ENCODE peak calls at places on chromosomes 4 and X, in six cellular contexts. S is K562, P is GM12878, A is HepG2, Z is SK-N-SH, E is H1. T is an unnamed sample.

GRCh38 chr4:101211146-101211553 is 136.2 kb downstream of the PPP3CA start:
- DNase-seq in P (no peak), A (peak), S (no peak), E (no peak), Z (no peak), T (no peak)

GRCh38 chrX:64850371-64851082 is 125.7 kb downstream of the ZC4H2 start:
- DNase-seq in Z (no peak), S (no peak), A (no peak), E (no peak), P (no peak), T (no peak)

GRCh38 chrX:96721398-96721797 is 36.8 kb downstream of the DIAPH2 start:
- DNase-seq in P (peak), S (no peak), E (no peak), Z (no peak), A (peak), T (no peak)

GRCh38 chr4:7738458-7739076 is 201.1 kb downstream of the AFAP1 start:
- DNase-seq in P (no peak), Z (no peak), A (no peak), S (no peak), E (no peak), T (no peak)

GRCh38 chr4:138681000-138681604 is 334.5 kb upstream of the NOCT start:
- DNase-seq in A (peak), E (no peak), Z (peak), P (peak), S (peak), T (peak)

GRCh38 chr4:75545526-75545925 is 10.3 kb upstream of the ODAPH start:
- DNase-seq in Z (no peak), P (no peak), A (no peak), E (no peak), S (no peak), T (no peak)

GRCh38 chr4:176002007-176002623 is 63.5 kb upstream of the WDR17 start:
- DNase-seq in A (no peak), Z (peak), S (no peak), E (peak), P (no peak), T (peak)

GRCh38 chr4:38013461-38014366 is 53.5 kb downstream of the PTTG2 start:
- DNase-seq in P (no peak), Z (no peak), S (no peak), E (no peak), A (no peak), T (no peak)

GRCh38 chr4:128916832-128917231 is 107.3 kb downstream of the JADE1 start:
- DNase-seq in E (no peak), Z (no peak), P (peak), S (no peak), A (no peak), T (peak)

GRCh38 chr4:95549246-95550138 is 719 bp upstream of the UNC5C start:
- DNase-seq in Z (peak), A (no peak), P (peak), E (no peak), S (no peak), T (peak)

GRCh38 chr4:52780206-52780605 is 29.0 kb upstream of the ERVMER34-1 start:
- DNase-seq in Z (no peak), A (no peak), P (no peak), S (no peak), E (no peak), T (no peak)

DNA sequence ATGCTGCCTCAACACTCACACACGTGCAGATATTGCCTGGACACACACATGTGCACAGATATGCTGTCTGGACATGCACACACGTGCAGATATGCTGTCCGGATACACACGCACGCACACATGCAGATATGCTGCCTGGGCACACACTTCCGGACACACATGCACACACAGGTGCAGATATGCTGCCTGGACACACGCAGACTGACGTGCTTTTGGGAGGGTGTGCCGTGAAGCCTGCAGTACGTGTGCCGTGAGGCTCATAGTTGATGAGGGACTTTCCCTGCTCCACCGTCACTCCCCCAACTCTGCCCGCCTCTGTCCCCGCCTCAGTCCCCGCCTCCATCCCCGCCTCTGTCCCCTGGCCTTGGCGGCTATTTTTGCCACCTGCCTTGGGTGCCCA is 14.7 kb downstream of the FGFRL1 start:
- DNase-seq in A (no peak), Z (peak), S (peak), P (peak), E (no peak), T (no peak)
- TF ChIP-seq GABPA in A (no peak), Z (no peak), S (no peak), P (no peak), E (no peak), T (no peak)

DNA sequence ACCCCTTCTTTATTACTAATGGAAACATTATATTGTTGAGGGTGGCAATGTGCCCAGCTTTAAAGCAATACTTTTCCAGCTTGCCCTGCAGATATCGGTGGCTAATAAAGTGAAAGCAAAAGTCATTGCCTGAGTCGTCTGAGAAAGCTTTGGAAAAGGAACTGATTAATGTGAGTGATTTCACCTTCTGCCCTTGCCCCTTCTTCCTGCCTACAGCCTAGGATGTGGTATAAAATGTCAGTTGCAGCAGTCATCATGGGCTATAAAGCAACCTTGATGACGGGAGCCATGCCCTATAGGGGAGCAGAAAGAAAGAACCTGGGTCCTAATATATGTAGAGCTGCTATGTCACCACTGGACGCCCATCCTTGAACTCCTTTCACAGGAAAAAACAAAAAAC is 132.4 kb upstream of the USP9X start:
- DNase-seq in P (peak), A (no peak), S (no peak), Z (no peak), E (no peak), T (no peak)
- TF ChIP-seq GABPA in P (no peak), A (no peak), S (no peak), Z (no peak), E (no peak), T (no peak)

GRCh38 chrX:50075630-50076349 is 125.0 kb downstream of the AKAP4 start:
- DNase-seq in E (no peak), S (no peak), Z (no peak), A (no peak), P (no peak), T (no peak)

GRCh38 chrX:50082741-50083140 is 118.1 kb downstream of the AKAP4 start:
- DNase-seq in Z (no peak), E (no peak), S (no peak), P (no peak), A (no peak), T (no peak)

GRCh38 chrX:50081282-50081955 is 119.4 kb downstream of the AKAP4 start:
- DNase-seq in S (no peak), P (no peak), A (peak), E (no peak), Z (peak), T (peak)
- TF ChIP-seq GABPA in S (no peak), P (no peak), A (no peak), E (no peak), Z (no peak), T (no peak)

GRCh38 chr4:143207555-143207954 is 22.8 kb downstream of the USP38 start:
- DNase-seq in A (peak), P (no peak), E (no peak), S (no peak), Z (peak), T (no peak)
- TF ChIP-seq GABPA in A (no peak), P (no peak), E (no peak), S (no peak), Z (no peak), T (no peak)

GRCh38 chrX:102658551-102658950 is 7.3 kb downstream of the GPRASP1 start:
- DNase-seq in Z (no peak), A (peak), E (no peak), P (no peak), S (no peak), T (no peak)

GRCh38 chrX:102654696-102655095 is 3.4 kb downstream of the GPRASP1 start:
- DNase-seq in A (no peak), Z (no peak), P (no peak), S (no peak), E (no peak), T (no peak)

GRCh38 chrX:102659790-102660757 is 8.8 kb downstream of the GPRASP1 start:
- DNase-seq in P (peak), Z (peak), E (no peak), A (peak), S (peak), T (peak)
- TF ChIP-seq GABPA in P (no peak), Z (no peak), E (no peak), A (no peak), S (no peak), T (no peak)

GRCh38 chr4:166501941-166502382 is 628.9 kb downstream of the TLL1 start:
- DNase-seq in P (no peak), E (peak), S (peak), A (peak), Z (peak), T (no peak)
- TF ChIP-seq GABPA in P (no peak), E (no peak), S (no peak), A (no peak), Z (no peak), T (no peak)

DNA sequence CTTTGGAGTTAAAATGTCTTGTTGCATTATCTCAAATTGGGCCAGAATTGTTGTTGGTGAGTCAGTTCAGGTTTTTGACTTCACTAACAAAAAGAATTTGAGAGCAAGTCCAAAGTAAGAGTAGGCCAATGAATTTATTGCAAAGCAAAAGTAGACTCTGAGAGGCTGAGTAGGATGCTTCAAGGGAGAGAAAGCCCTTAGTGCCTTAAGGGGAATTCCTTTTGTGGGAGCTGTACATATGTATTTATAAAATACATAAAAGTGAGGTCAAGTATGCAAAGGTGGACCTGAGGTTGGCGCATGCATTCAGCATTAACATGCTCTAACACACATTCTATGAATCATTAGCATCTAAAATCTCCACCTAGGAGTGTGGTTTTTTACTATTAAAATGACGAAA is 565.4 kb downstream of the GRXCR1 start:
- DNase-seq in S (no peak), A (no peak), E (no peak), P (no peak), Z (no peak), T (no peak)
- TF ChIP-seq GABPA in S (no peak), A (no peak), E (no peak), P (no peak), Z (no peak), T (no peak)

T was measured in HL-60.